ENCODE peak calls at places on chromosome 18, in ten cellular contexts. One of them, this sample, is unnamed.

GRCh38 chr18:42030586-42031182 is 75.7 kb downstream of the PIK3C3 start:
- DNase-seq in aorta: no peak
- DNase-seq in stomach: no peak
- DNase-seq in body of pancreas: no peak
- DNase-seq in sigmoid colon: no peak
- DNase-seq in upper lobe of right lung: no peak
- DNase-seq in ovary: no peak
- DNase-seq in psoas muscle: no peak
- DNase-seq in CD4-positive, alpha-beta memory T cell: no peak
- DNase-seq in lower lobe of right lung: no peak
- DNase-seq in this sample: peak; percentile 40

GRCh38 chr18:75854174-75854573 is 426.7 kb upstream of the SMIM21 start:
- DNase-seq in aorta: no peak
- DNase-seq in stomach: no peak
- DNase-seq in body of pancreas: no peak
- DNase-seq in sigmoid colon: no peak
- DNase-seq in upper lobe of right lung: no peak
- DNase-seq in ovary: no peak
- DNase-seq in psoas muscle: no peak
- DNase-seq in CD4-positive, alpha-beta memory T cell: no peak
- DNase-seq in lower lobe of right lung: no peak
- DNase-seq in this sample: no peak

GRCh38 chr18:75777630-75778029 is 350.1 kb upstream of the SMIM21 start:
- DNase-seq in aorta: no peak
- DNase-seq in stomach: no peak
- DNase-seq in body of pancreas: no peak
- DNase-seq in sigmoid colon: no peak
- DNase-seq in upper lobe of right lung: no peak
- DNase-seq in ovary: no peak
- DNase-seq in psoas muscle: no peak
- DNase-seq in CD4-positive, alpha-beta memory T cell: no peak
- DNase-seq in lower lobe of right lung: no peak
- DNase-seq in this sample: no peak

GRCh38 chr18:26652501-26652900 is 104.1 kb upstream of the KCTD1 start:
- DNase-seq in aorta: no peak
- DNase-seq in stomach: no peak
- DNase-seq in body of pancreas: no peak
- DNase-seq in sigmoid colon: no peak
- DNase-seq in upper lobe of right lung: no peak
- DNase-seq in ovary: no peak
- DNase-seq in psoas muscle: no peak
- DNase-seq in CD4-positive, alpha-beta memory T cell: no peak
- DNase-seq in lower lobe of right lung: no peak
- DNase-seq in this sample: no peak

GRCh38 chr18:36828157-36828629 is 609 bp downstream of the TPGS2 start:
- DNase-seq in aorta: no peak
- DNase-seq in stomach: no peak
- DNase-seq in body of pancreas: peak; percentile 49
- DNase-seq in sigmoid colon: peak; percentile 63
- DNase-seq in upper lobe of right lung: no peak
- DNase-seq in ovary: no peak
- DNase-seq in psoas muscle: peak; percentile 22
- DNase-seq in CD4-positive, alpha-beta memory T cell: no peak
- DNase-seq in lower lobe of right lung: no peak
- DNase-seq in this sample: no peak

GRCh38 chr18:70288851-70289328 is at the start of gene SOCS6:
- DNase-seq in aorta: peak; percentile 88
- DNase-seq in stomach: peak; percentile 65
- DNase-seq in body of pancreas: peak; percentile 67
- DNase-seq in sigmoid colon: peak; percentile 74
- DNase-seq in upper lobe of right lung: peak; percentile 89
- DNase-seq in ovary: peak; percentile 74
- DNase-seq in psoas muscle: peak; percentile 62
- DNase-seq in CD4-positive, alpha-beta memory T cell: peak; percentile 22
- DNase-seq in lower lobe of right lung: peak; percentile 74
- DNase-seq in this sample: peak; percentile 67

GRCh38 chr18:28167835-28168349 is 9.0 kb downstream of the CDH2 start:
- DNase-seq in aorta: no peak
- DNase-seq in stomach: no peak
- DNase-seq in body of pancreas: no peak
- DNase-seq in sigmoid colon: no peak
- DNase-seq in upper lobe of right lung: no peak
- DNase-seq in ovary: no peak
- DNase-seq in psoas muscle: no peak
- DNase-seq in CD4-positive, alpha-beta memory T cell: no peak
- DNase-seq in lower lobe of right lung: no peak
- DNase-seq in this sample: no peak

GRCh38 chr18:44680271-44681038 is at the start of gene SETBP1:
- DNase-seq in aorta: peak; percentile 90
- DNase-seq in stomach: peak; percentile 76
- DNase-seq in body of pancreas: peak; percentile 79
- DNase-seq in sigmoid colon: peak; percentile 93
- DNase-seq in upper lobe of right lung: peak; percentile 77
- DNase-seq in ovary: peak; percentile 82
- DNase-seq in psoas muscle: peak; percentile 79
- DNase-seq in CD4-positive, alpha-beta memory T cell: no peak
- DNase-seq in lower lobe of right lung: peak; percentile 64
- DNase-seq in this sample: peak; percentile 77

GRCh38 chr18:3869848-3870247 is 419.9 kb downstream of the TGIF1 start:
- DNase-seq in aorta: no peak
- DNase-seq in stomach: no peak
- DNase-seq in body of pancreas: no peak
- DNase-seq in sigmoid colon: no peak
- DNase-seq in upper lobe of right lung: no peak
- DNase-seq in ovary: no peak
- DNase-seq in psoas muscle: no peak
- DNase-seq in CD4-positive, alpha-beta memory T cell: no peak
- DNase-seq in lower lobe of right lung: no peak
- DNase-seq in this sample: no peak

GRCh38 chr18:33579868-33580205 is 1.8 kb downstream of the ASXL3 start:
- DNase-seq in aorta: no peak
- DNase-seq in stomach: no peak
- DNase-seq in body of pancreas: no peak
- DNase-seq in sigmoid colon: no peak
- DNase-seq in upper lobe of right lung: no peak
- DNase-seq in ovary: no peak
- DNase-seq in psoas muscle: no peak
- DNase-seq in CD4-positive, alpha-beta memory T cell: no peak
- DNase-seq in lower lobe of right lung: no peak
- DNase-seq in this sample: no peak

GRCh38 chr18:75106746-75107145 is 102.2 kb downstream of the PTGR3 start:
- DNase-seq in aorta: no peak
- DNase-seq in stomach: no peak
- DNase-seq in body of pancreas: no peak
- DNase-seq in sigmoid colon: no peak
- DNase-seq in upper lobe of right lung: no peak
- DNase-seq in ovary: no peak
- DNase-seq in psoas muscle: no peak
- DNase-seq in CD4-positive, alpha-beta memory T cell: no peak
- DNase-seq in lower lobe of right lung: no peak
- DNase-seq in this sample: no peak

GRCh38 chr18:730692-731091 is 18.3 kb upstream of the ENOSF1 start:
- DNase-seq in aorta: no peak
- DNase-seq in stomach: no peak
- DNase-seq in body of pancreas: no peak
- DNase-seq in sigmoid colon: no peak
- DNase-seq in upper lobe of right lung: no peak
- DNase-seq in ovary: no peak
- DNase-seq in psoas muscle: no peak
- DNase-seq in CD4-positive, alpha-beta memory T cell: no peak
- DNase-seq in lower lobe of right lung: no peak
- DNase-seq in this sample: no peak

GRCh38 chr18:10140461-10140911 is 226.7 kb downstream of the VAPA start:
- DNase-seq in aorta: no peak
- DNase-seq in stomach: no peak
- DNase-seq in body of pancreas: no peak
- DNase-seq in sigmoid colon: no peak
- DNase-seq in upper lobe of right lung: no peak
- DNase-seq in ovary: no peak
- DNase-seq in psoas muscle: no peak
- DNase-seq in CD4-positive, alpha-beta memory T cell: no peak
- DNase-seq in lower lobe of right lung: no peak
- DNase-seq in this sample: no peak
- H3K27ac ChIP-seq in aorta: no peak overlapping the region
- H3K27ac ChIP-seq in stomach: peak overlapping the region; percentile 15
- H3K27ac ChIP-seq in body of pancreas: peak overlapping the region; percentile 65
- H3K27ac ChIP-seq in sigmoid colon: no peak overlapping the region
- H3K27ac ChIP-seq in upper lobe of right lung: no peak overlapping the region
- H3K27ac ChIP-seq in ovary: no peak overlapping the region
- H3K27ac ChIP-seq in psoas muscle: no peak overlapping the region
- H3K27ac ChIP-seq in CD4-positive, alpha-beta memory T cell: no peak overlapping the region
- H3K27ac ChIP-seq in lower lobe of right lung: peak overlapping the region; percentile 26
- H3K27ac ChIP-seq in this sample: no peak overlapping the region

GRCh38 chr18:58396966-58397365 is 231.9 kb downstream of the ALPK2 start:
- DNase-seq in aorta: no peak
- DNase-seq in stomach: no peak
- DNase-seq in body of pancreas: no peak
- DNase-seq in sigmoid colon: no peak
- DNase-seq in upper lobe of right lung: no peak
- DNase-seq in ovary: no peak
- DNase-seq in psoas muscle: no peak
- DNase-seq in CD4-positive, alpha-beta memory T cell: no peak
- DNase-seq in lower lobe of right lung: no peak
- DNase-seq in this sample: no peak

GRCh38 chr18:58401191-58401590 is 227.7 kb downstream of the ALPK2 start:
- DNase-seq in aorta: no peak
- DNase-seq in stomach: no peak
- DNase-seq in body of pancreas: no peak
- DNase-seq in sigmoid colon: no peak
- DNase-seq in upper lobe of right lung: no peak
- DNase-seq in ovary: no peak
- DNase-seq in psoas muscle: no peak
- DNase-seq in CD4-positive, alpha-beta memory T cell: no peak
- DNase-seq in lower lobe of right lung: no peak
- DNase-seq in this sample: no peak

GRCh38 chr18:58397385-58398132 is 231.3 kb downstream of the ALPK2 start:
- DNase-seq in aorta: no peak
- DNase-seq in stomach: no peak
- DNase-seq in body of pancreas: no peak
- DNase-seq in sigmoid colon: no peak
- DNase-seq in upper lobe of right lung: no peak
- DNase-seq in ovary: no peak
- DNase-seq in psoas muscle: no peak
- DNase-seq in CD4-positive, alpha-beta memory T cell: no peak
- DNase-seq in lower lobe of right lung: no peak
- DNase-seq in this sample: no peak

GRCh38 chr18:58400337-58400885 is 228.5 kb downstream of the ALPK2 start:
- DNase-seq in aorta: no peak
- DNase-seq in stomach: no peak
- DNase-seq in body of pancreas: no peak
- DNase-seq in sigmoid colon: no peak
- DNase-seq in upper lobe of right lung: no peak
- DNase-seq in ovary: no peak
- DNase-seq in psoas muscle: no peak
- DNase-seq in CD4-positive, alpha-beta memory T cell: no peak
- DNase-seq in lower lobe of right lung: no peak
- DNase-seq in this sample: no peak

DNA sequence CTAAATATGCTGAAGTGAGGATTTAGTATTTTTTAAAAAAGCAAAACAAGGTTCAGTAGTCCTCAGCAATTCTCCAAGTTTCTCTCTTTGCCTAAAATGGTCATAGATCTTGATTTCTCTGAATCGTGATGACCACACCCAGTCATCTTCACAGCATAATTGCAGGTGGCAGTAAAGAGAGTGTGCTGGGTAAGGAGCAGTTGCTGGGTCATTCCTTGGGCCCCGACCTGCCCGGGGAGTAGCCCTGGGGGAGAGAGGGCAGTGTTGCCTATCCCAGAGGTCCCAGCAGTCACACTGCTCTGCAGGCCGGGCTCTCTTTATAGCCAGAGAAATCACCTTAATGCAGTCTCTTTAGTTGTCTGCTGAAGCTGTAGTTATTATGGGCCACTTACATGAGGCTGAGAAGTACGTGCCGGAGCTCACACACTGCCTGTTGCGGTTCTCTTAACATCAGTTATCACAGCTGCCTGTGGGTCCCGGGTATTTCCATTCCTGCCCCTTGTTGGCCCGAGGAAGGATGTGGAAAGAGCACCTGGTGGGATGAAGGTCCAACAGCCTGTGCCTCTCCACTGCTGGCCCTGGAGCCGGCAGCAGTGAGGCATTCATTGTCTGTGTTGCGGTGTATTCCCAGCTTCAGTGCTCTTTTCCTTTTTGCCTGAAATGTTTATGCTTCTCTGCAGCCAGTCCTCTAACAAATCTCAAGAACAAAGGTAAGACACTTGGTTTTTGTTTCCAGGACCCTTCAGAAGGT is 230.1 kb downstream of the ALPK2 start:
- DNase-seq in aorta: no peak
- DNase-seq in stomach: no peak
- DNase-seq in body of pancreas: no peak
- DNase-seq in sigmoid colon: no peak
- DNase-seq in upper lobe of right lung: no peak
- DNase-seq in ovary: no peak
- DNase-seq in psoas muscle: no peak
- DNase-seq in CD4-positive, alpha-beta memory T cell: no peak
- DNase-seq in lower lobe of right lung: no peak
- DNase-seq in this sample: no peak
- H3K4me1 ChIP-seq in aorta: no peaks in the 10 kb centered on the region
- H3K4me1 ChIP-seq in stomach: peaks cover 17% of the 10 kb centered on the region
- H3K4me1 ChIP-seq in body of pancreas: peaks cover 21% of the 10 kb centered on the region
- H3K4me1 ChIP-seq in sigmoid colon: peaks cover 26% of the 10 kb centered on the region
- H3K4me1 ChIP-seq in upper lobe of right lung: peaks cover 8% of the 10 kb centered on the region
- H3K4me1 ChIP-seq in ovary: peaks cover 3% of the 10 kb centered on the region
- H3K4me1 ChIP-seq in psoas muscle: peaks cover 13% of the 10 kb centered on the region
- H3K4me1 ChIP-seq in CD4-positive, alpha-beta memory T cell: peaks cover 17% of the 10 kb centered on the region
- H3K4me1 ChIP-seq in lower lobe of right lung: peaks cover 17% of the 10 kb centered on the region
- H3K4me1 ChIP-seq in this sample: peaks cover 7% of the 10 kb centered on the region

GRCh38 chr18:12049983-12050811 is 43.4 kb upstream of the ANKRD62 start:
- DNase-seq in aorta: no peak
- DNase-seq in stomach: no peak
- DNase-seq in body of pancreas: no peak
- DNase-seq in sigmoid colon: no peak
- DNase-seq in upper lobe of right lung: no peak
- DNase-seq in ovary: no peak
- DNase-seq in psoas muscle: no peak
- DNase-seq in CD4-positive, alpha-beta memory T cell: no peak
- DNase-seq in lower lobe of right lung: no peak
- DNase-seq in this sample: peak; percentile 95
- H3K4me3 ChIP-seq in aorta: no peak overlapping the region
- H3K4me3 ChIP-seq in stomach: no peak overlapping the region
- H3K4me3 ChIP-seq in body of pancreas: no peak overlapping the region
- H3K4me3 ChIP-seq in sigmoid colon: no peak overlapping the region
- H3K4me3 ChIP-seq in upper lobe of right lung: no peak overlapping the region
- H3K4me3 ChIP-seq in ovary: no peak overlapping the region
- H3K4me3 ChIP-seq in psoas muscle: no peak overlapping the region
- H3K4me3 ChIP-seq in CD4-positive, alpha-beta memory T cell: no peak overlapping the region
- H3K4me3 ChIP-seq in lower lobe of right lung: peak overlapping the region; percentile 11
- H3K4me3 ChIP-seq in this sample: no peak overlapping the region

DNA sequence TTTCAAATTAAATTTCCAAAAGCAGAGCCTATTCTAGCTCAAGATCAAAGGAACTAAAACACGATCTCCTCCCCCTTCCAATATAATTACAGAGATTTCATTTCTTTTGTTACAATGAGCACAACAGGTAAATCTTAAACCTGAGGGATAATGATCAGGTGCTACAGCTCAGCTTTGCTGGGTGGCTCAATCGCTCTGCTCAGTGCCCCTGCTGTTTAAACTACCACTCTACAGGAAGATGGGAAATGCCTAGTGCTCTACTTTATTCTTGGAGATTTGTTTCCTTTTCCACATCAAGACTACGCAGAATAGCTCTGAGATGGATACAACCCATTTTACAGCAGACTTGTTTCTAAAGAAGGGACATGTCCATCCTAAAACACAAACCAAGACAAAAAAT is 162.3 kb downstream of the TCF4 start:
- DNase-seq in aorta: no peak
- DNase-seq in stomach: no peak
- DNase-seq in body of pancreas: no peak
- DNase-seq in sigmoid colon: no peak
- DNase-seq in upper lobe of right lung: no peak
- DNase-seq in ovary: no peak
- DNase-seq in psoas muscle: no peak
- DNase-seq in CD4-positive, alpha-beta memory T cell: no peak
- DNase-seq in lower lobe of right lung: no peak
- DNase-seq in this sample: no peak
- H3K27ac ChIP-seq in aorta: no peak overlapping the region
- H3K27ac ChIP-seq in stomach: no peak overlapping the region
- H3K27ac ChIP-seq in body of pancreas: no peak overlapping the region
- H3K27ac ChIP-seq in sigmoid colon: no peak overlapping the region
- H3K27ac ChIP-seq in upper lobe of right lung: no peak overlapping the region
- H3K27ac ChIP-seq in ovary: no peak overlapping the region
- H3K27ac ChIP-seq in psoas muscle: peak overlapping the region; percentile 15
- H3K27ac ChIP-seq in CD4-positive, alpha-beta memory T cell: no peak overlapping the region
- H3K27ac ChIP-seq in lower lobe of right lung: no peak overlapping the region
- H3K27ac ChIP-seq in this sample: no peak overlapping the region

This sample was measured in thyroid gland.